ENCODE peak calls at places on chromosomes 7 and 10, in nine cellular contexts. O, R, H, L, G, S, P, Q and F are unnamed samples.
A peak's percentile ranks its signal among the peaks of the same experiment; 100 is the strongest.

GRCh38 chr10:43000651-43001426 is 76.0 kb upstream of the RET start:
- DNase-seq in O (no peak), R (no peak), H (peak; percentile 30), L (no peak), G (no peak), S (peak; percentile 18), P (no peak), Q (no peak), F (no peak)

GRCh38 chr7:127151379-127151778 is 101.4 kb downstream of the GRM8 start:
- DNase-seq in O (no peak), R (no peak), H (no peak), L (no peak), G (no peak), S (no peak), P (no peak), Q (no peak), F (no peak)

GRCh38 chr10:60148266-60148840 is 241.3 kb downstream of the ANK3 start:
- DNase-seq in O (no peak), R (peak; percentile 86), H (no peak), L (no peak), G (peak; percentile 86), S (no peak), P (peak; percentile 35), Q (peak; percentile 79), F (peak; percentile 32)

GRCh38 chr7:80719261-80719660 is 80.8 kb downstream of the CD36 start:
- DNase-seq in O (no peak), R (peak; percentile 59), H (no peak), L (no peak), G (peak; percentile 85), S (no peak), P (no peak), Q (peak; percentile 74), F (no peak)

GRCh38 chr7:152121432-152121831 is 96.0 kb downstream of the GALNT11 start:
- DNase-seq in O (no peak), R (no peak), H (no peak), L (no peak), G (no peak), S (no peak), P (no peak), Q (no peak), F (no peak)

GRCh38 chr10:58715056-58715455 is 202.4 kb downstream of the BICC1 start:
- DNase-seq in O (no peak), R (no peak), H (no peak), L (no peak), G (peak; percentile 81), S (no peak), P (no peak), Q (no peak), F (no peak)

GRCh38 chr10:11158080-11158479 is 140.4 kb downstream of the CELF2 start:
- DNase-seq in O (no peak), R (no peak), H (no peak), L (no peak), G (no peak), S (no peak), P (no peak), Q (no peak), F (no peak)

GRCh38 chr10:84593546-84593945 is 265.2 kb downstream of the CCSER2 start:
- DNase-seq in O (no peak), R (no peak), H (no peak), L (no peak), G (no peak), S (no peak), P (no peak), Q (no peak), F (no peak)

GRCh38 chr7:72087926-72088325 is 324.2 kb downstream of the CALN1 start:
- DNase-seq in O (no peak), R (no peak), H (no peak), L (no peak), G (no peak), S (no peak), P (no peak), Q (no peak), F (no peak)

GRCh38 chr7:45890902-45891461 is 2.7 kb downstream of the IGFBP1 start:
- DNase-seq in O (no peak), R (no peak), H (no peak), L (no peak), G (peak; percentile 33), S (peak; percentile 58), P (no peak), Q (no peak), F (no peak)

GRCh38 chr7:44224951-44225565 is 24.3 kb downstream of the YKT6 start:
- DNase-seq in O (no peak), R (no peak), H (no peak), L (no peak), G (no peak), S (peak; percentile 44), P (no peak), Q (no peak), F (no peak)

GRCh38 chr7:33770581-33770980 is 134.8 kb upstream of the BMPER start:
- DNase-seq in O (no peak), R (no peak), H (no peak), L (no peak), G (no peak), S (no peak), P (no peak), Q (no peak), F (no peak)

GRCh38 chr7:128020161-128020560 is 11.1 kb downstream of the LRRC4 start:
- DNase-seq in O (no peak), R (no peak), H (no peak), L (no peak), G (no peak), S (peak; percentile 32), P (no peak), Q (no peak), F (no peak)

GRCh38 chr10:24929056-24929544 is 23.3 kb downstream of the PRTFDC1 start:
- DNase-seq in O (no peak), R (peak; percentile 77), H (no peak), L (no peak), G (peak; percentile 92), S (no peak), P (no peak), Q (no peak), F (no peak)

GRCh38 chr10:24928163-24928562 is 24.2 kb downstream of the PRTFDC1 start:
- DNase-seq in O (no peak), R (no peak), H (no peak), L (no peak), G (no peak), S (no peak), P (no peak), Q (no peak), F (no peak)

GRCh38 chr10:24930427-24930826 is 22.0 kb downstream of the PRTFDC1 start:
- DNase-seq in O (no peak), R (no peak), H (no peak), L (no peak), G (no peak), S (no peak), P (no peak), Q (no peak), F (no peak)

GRCh38 chr10:24931236-24931635 is 21.2 kb downstream of the PRTFDC1 start:
- DNase-seq in O (no peak), R (no peak), H (no peak), L (no peak), G (no peak), S (no peak), P (no peak), Q (no peak), F (no peak)

DNA sequence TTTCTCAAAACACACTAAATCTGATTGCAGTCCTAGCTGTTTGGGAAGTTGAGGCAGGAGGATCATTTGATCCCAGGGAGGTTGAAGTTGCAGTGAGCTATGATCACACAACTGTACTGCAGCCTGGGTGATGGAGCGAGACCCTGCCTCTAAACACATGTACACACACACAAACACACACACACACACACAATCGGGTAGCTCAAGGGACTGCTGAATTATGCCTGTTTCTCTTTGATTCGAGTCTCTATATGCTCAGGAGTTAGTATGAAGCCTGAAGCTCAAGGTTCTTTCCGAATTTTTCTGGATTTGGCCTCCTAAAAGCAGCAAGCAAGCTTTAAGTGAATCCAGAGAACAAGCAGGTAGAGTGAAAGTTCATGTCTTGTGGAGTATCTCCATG is 22.5 kb downstream of the PRTFDC1 start:
- DNase-seq in O (no peak), R (no peak), H (no peak), L (no peak), G (no peak), S (no peak), P (no peak), Q (no peak), F (no peak)
- TF ChIP-seq CTCF in O (no peak), R (no peak), H (no peak), L (no peak), G (no peak), S (no peak), P (no peak), Q (no peak), F (no peak)

DNA sequence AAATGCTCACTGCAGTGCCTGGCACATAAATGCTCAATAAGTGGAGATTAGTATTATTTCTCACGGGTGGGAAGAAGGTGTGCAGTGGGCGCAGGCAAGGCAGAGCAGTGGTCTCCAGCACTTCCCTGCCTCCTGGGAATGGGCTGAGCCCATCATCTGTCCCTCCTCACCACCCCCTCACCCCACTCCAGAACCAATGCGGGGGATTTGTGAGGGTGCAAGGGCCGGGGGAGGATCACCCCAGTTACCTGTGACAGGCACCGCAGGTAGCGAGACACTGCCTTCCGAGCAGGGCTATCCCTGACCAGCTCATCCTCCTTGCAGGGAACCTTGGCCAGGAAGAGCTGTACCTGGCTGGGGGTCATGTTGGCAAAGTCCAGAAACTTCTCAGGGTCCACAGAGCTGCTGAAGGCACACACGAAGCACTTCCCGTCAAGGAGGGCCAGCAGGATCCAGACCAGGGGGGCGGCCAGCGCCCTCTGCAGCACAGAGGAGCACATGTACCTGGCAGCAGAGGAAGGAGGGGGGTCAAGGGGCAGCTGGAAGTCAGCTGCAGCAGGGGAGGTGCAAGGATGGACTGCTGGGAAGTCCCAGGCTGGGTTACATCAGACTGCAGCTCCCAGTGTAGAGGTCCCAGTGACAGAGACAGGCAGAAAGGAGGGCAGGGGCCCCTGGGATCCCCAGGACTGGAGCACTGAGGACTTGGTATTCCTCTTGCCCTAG is 2.8 kb downstream of the CALHM3 start:
- DNase-seq in O (no peak), R (no peak), H (no peak), L (no peak), G (no peak), S (peak; percentile 70), P (no peak), Q (no peak), F (no peak)
- TF ChIP-seq CTCF in O (no peak), R (peak; percentile 45), H (no peak), L (no peak), G (peak; percentile 23), S (peak; percentile 30), P (no peak), Q (peak; percentile 12), F (peak; percentile 11)

DNA sequence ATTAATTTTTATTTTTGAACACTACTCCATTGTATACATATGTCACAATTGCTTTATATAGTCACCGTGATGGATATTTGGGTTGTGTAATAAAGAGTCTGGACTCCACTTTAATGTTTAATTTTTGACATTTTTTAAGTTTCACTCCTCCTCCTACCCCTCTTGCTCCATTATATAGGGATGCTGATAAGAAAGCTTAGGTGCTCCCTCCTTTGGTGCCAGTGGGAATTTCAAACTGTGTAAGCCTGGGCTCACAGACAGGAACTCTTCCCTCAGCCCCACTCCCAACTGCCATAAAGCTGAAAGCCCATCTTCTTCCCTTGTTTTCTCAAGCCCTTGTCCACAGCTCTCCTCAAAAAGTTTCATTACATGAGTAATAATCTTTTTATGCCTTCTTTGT is 47.6 kb downstream of the TWIST1 start:
- DNase-seq in O (no peak), R (no peak), H (no peak), L (no peak), G (peak; percentile 8), S (no peak), P (no peak), Q (no peak), F (no peak)
- TF ChIP-seq CTCF in O (no peak), R (peak; percentile 35), H (no peak), L (no peak), G (peak; percentile 23), S (no peak), P (no peak), Q (no peak), F (no peak)

GRCh38 chr10:16943301-16944080 is 126.3 kb upstream of the RSU1 start:
- DNase-seq in O (no peak), R (no peak), H (no peak), L (no peak), G (peak; percentile 32), S (no peak), P (no peak), Q (no peak), F (no peak)
- TF ChIP-seq CTCF in O (no peak), R (no peak), H (no peak), L (no peak), G (no peak), S (peak; percentile 21), P (no peak), Q (no peak), F (no peak)